ENCODE peak calls at places on chromosomes 13 and 19, in eight cellular contexts. One of them, this sample, is unnamed.

GRCh38 chr19:28466107-28467045 is 746.6 kb downstream of the UQCRFS1 start:
- DNase-seq in HCEC 1CT: no peak
- DNase-seq in SJSA1: peak
- DNase-seq in NCI-H1417: peak
- DNase-seq in mucosa of gallbladder: peak
- DNase-seq in iPS-NIHi11: peak
- DNase-seq in non-pigmented ciliary epithelial cell: no peak
- DNase-seq in ELR: peak
- DNase-seq in this sample: peak

GRCh38 chr19:13073263-13073662 is 29.4 kb downstream of the LYL1 start:
- DNase-seq in SJSA1: no peak
- DNase-seq in NCI-H1417: no peak
- DNase-seq in mucosa of gallbladder: no peak
- DNase-seq in ELR: no peak
- DNase-seq in non-pigmented ciliary epithelial cell: no peak
- DNase-seq in HCEC 1CT: no peak
- DNase-seq in iPS-NIHi11: no peak
- DNase-seq in this sample: no peak

GRCh38 chr13:72296246-72296645 is 429.2 kb upstream of the DACH1 start:
- DNase-seq in non-pigmented ciliary epithelial cell: no peak
- DNase-seq in HCEC 1CT: no peak
- DNase-seq in mucosa of gallbladder: no peak
- DNase-seq in SJSA1: no peak
- DNase-seq in iPS-NIHi11: no peak
- DNase-seq in NCI-H1417: no peak
- DNase-seq in ELR: no peak
- DNase-seq in this sample: no peak

GRCh38 chr13:25901460-25902376 is 150.1 kb downstream of the SHISA2 start:
- DNase-seq in HCEC 1CT: no peak
- DNase-seq in iPS-NIHi11: no peak
- DNase-seq in NCI-H1417: no peak
- DNase-seq in SJSA1: peak
- DNase-seq in non-pigmented ciliary epithelial cell: peak
- DNase-seq in ELR: peak
- DNase-seq in mucosa of gallbladder: no peak
- DNase-seq in this sample: no peak

GRCh38 chr13:34114581-34114980 is 296.6 kb downstream of the RFC3 start:
- DNase-seq in mucosa of gallbladder: no peak
- DNase-seq in SJSA1: no peak
- DNase-seq in ELR: no peak
- DNase-seq in NCI-H1417: no peak
- DNase-seq in HCEC 1CT: no peak
- DNase-seq in iPS-NIHi11: no peak
- DNase-seq in non-pigmented ciliary epithelial cell: no peak
- DNase-seq in this sample: no peak

GRCh38 chr19:4991538-4991937 is 22.6 kb downstream of the KDM4B start:
- DNase-seq in HCEC 1CT: no peak
- DNase-seq in non-pigmented ciliary epithelial cell: no peak
- DNase-seq in ELR: no peak
- DNase-seq in iPS-NIHi11: no peak
- DNase-seq in mucosa of gallbladder: no peak
- DNase-seq in SJSA1: no peak
- DNase-seq in NCI-H1417: no peak
- DNase-seq in this sample: no peak

GRCh38 chr13:32176696-32177095 is 138.5 kb downstream of the ZAR1L start:
- DNase-seq in iPS-NIHi11: no peak
- DNase-seq in mucosa of gallbladder: no peak
- DNase-seq in HCEC 1CT: no peak
- DNase-seq in NCI-H1417: no peak
- DNase-seq in SJSA1: no peak
- DNase-seq in ELR: no peak
- DNase-seq in non-pigmented ciliary epithelial cell: no peak
- DNase-seq in this sample: no peak

GRCh38 chr13:59247166-59247565 is 916.6 kb downstream of the DIAPH3 start:
- DNase-seq in ELR: no peak
- DNase-seq in mucosa of gallbladder: peak
- DNase-seq in iPS-NIHi11: peak
- DNase-seq in non-pigmented ciliary epithelial cell: no peak
- DNase-seq in HCEC 1CT: no peak
- DNase-seq in SJSA1: no peak
- DNase-seq in NCI-H1417: no peak
- DNase-seq in this sample: no peak

GRCh38 chr13:25632166-25632888 is 260.6 kb downstream of the ATP8A2 start:
- DNase-seq in NCI-H1417: no peak
- DNase-seq in SJSA1: no peak
- DNase-seq in HCEC 1CT: no peak
- DNase-seq in mucosa of gallbladder: no peak
- DNase-seq in iPS-NIHi11: peak
- DNase-seq in ELR: no peak
- DNase-seq in non-pigmented ciliary epithelial cell: no peak
- DNase-seq in this sample: peak

GRCh38 chr19:12937243-12938053 is 961 bp upstream of the CALR start:
- DNase-seq in SJSA1: no peak
- DNase-seq in mucosa of gallbladder: peak
- DNase-seq in NCI-H1417: no peak
- DNase-seq in non-pigmented ciliary epithelial cell: no peak
- DNase-seq in iPS-NIHi11: peak
- DNase-seq in ELR: peak
- DNase-seq in HCEC 1CT: peak
- DNase-seq in this sample: peak

GRCh38 chr13:72384186-72384823 is 343.1 kb downstream of the MZT1 start:
- DNase-seq in HCEC 1CT: no peak
- DNase-seq in iPS-NIHi11: no peak
- DNase-seq in non-pigmented ciliary epithelial cell: no peak
- DNase-seq in NCI-H1417: no peak
- DNase-seq in mucosa of gallbladder: no peak
- DNase-seq in SJSA1: no peak
- DNase-seq in ELR: no peak
- DNase-seq in this sample: no peak

GRCh38 chr13:109500146-109500773 is 286.1 kb downstream of the IRS2 start:
- DNase-seq in non-pigmented ciliary epithelial cell: no peak
- DNase-seq in SJSA1: peak
- DNase-seq in HCEC 1CT: peak
- DNase-seq in iPS-NIHi11: peak
- DNase-seq in ELR: no peak
- DNase-seq in mucosa of gallbladder: no peak
- DNase-seq in NCI-H1417: no peak
- DNase-seq in this sample: peak

GRCh38 chr13:22883961-22884360 is 296.8 kb upstream of the SGCG start:
- DNase-seq in non-pigmented ciliary epithelial cell: no peak
- DNase-seq in NCI-H1417: no peak
- DNase-seq in HCEC 1CT: no peak
- DNase-seq in ELR: no peak
- DNase-seq in SJSA1: no peak
- DNase-seq in iPS-NIHi11: no peak
- DNase-seq in mucosa of gallbladder: no peak
- DNase-seq in this sample: peak

GRCh38 chr13:20399961-20400360 is 125.7 kb downstream of the CRYL1 start:
- DNase-seq in mucosa of gallbladder: no peak
- DNase-seq in SJSA1: no peak
- DNase-seq in HCEC 1CT: no peak
- DNase-seq in iPS-NIHi11: no peak
- DNase-seq in ELR: no peak
- DNase-seq in NCI-H1417: no peak
- DNase-seq in non-pigmented ciliary epithelial cell: no peak
- DNase-seq in this sample: no peak

GRCh38 chr19:6424190-6424938 is at the start of gene KHSRP:
- DNase-seq in iPS-NIHi11: peak
- DNase-seq in SJSA1: no peak
- DNase-seq in mucosa of gallbladder: no peak
- DNase-seq in NCI-H1417: no peak
- DNase-seq in HCEC 1CT: no peak
- DNase-seq in non-pigmented ciliary epithelial cell: no peak
- DNase-seq in ELR: peak
- DNase-seq in this sample: no peak

GRCh38 chr13:37870895-37871550 is 1.5 kb upstream of the TRPC4 start:
- DNase-seq in mucosa of gallbladder: no peak
- DNase-seq in SJSA1: peak
- DNase-seq in NCI-H1417: no peak
- DNase-seq in non-pigmented ciliary epithelial cell: no peak
- DNase-seq in iPS-NIHi11: peak
- DNase-seq in HCEC 1CT: peak
- DNase-seq in ELR: peak
- DNase-seq in this sample: peak